ENCODE peak calls at places on chromosomes 12 and 14, in ten cellular contexts. F is brain microvascular endothelial cell; G is lower lobe of right lung; Z is Panc1; H is stomach; D is fibroblast of the aortic adventitia; P is foreskin fibroblast; W is heart left ventricle; C is CD8-positive, alpha-beta T cell; O is fibroblast of mammary gland. T is an unnamed sample.

GRCh38 chr14:54532111-54533012 is 22.7 kb downstream of the CGRRF1 start:
- DNase-seq in F (no peak), G (no peak), Z (no peak), H (no peak), D (no peak), P (no peak), W (no peak), C (no peak), O (no peak), T (no peak)

GRCh38 chr12:48615681-48616080 is 45.8 kb upstream of the LALBA start:
- DNase-seq in F (no peak), G (no peak), Z (no peak), H (no peak), D (no peak), P (no peak), W (no peak), C (no peak), O (no peak), T (no peak)

GRCh38 chr12:14514154-14514842 is 53.4 kb downstream of the PLBD1 start:
- DNase-seq in F (peak), G (no peak), Z (no peak), H (peak), D (peak), P (peak), W (no peak), C (no peak), O (peak), T (no peak)

GRCh38 chr12:105229446-105229845 is 6.5 kb downstream of the APPL2 start:
- DNase-seq in F (no peak), G (no peak), Z (no peak), H (no peak), D (no peak), P (no peak), W (no peak), C (no peak), O (peak), T (no peak)

GRCh38 chr12:22101749-22102243 is 55.8 kb downstream of the CMAS start:
- DNase-seq in F (peak), G (no peak), Z (no peak), H (no peak), D (peak), P (peak), W (no peak), C (no peak), O (peak), T (peak)

GRCh38 chr12:48105321-48105866 is 485 bp downstream of the SENP1 start:
- DNase-seq in F (peak), G (no peak), Z (no peak), H (no peak), D (peak), P (no peak), W (no peak), C (peak), O (no peak), T (no peak)

GRCh38 chr14:54529811-54530210 is 20.1 kb downstream of the CGRRF1 start:
- DNase-seq in F (peak), G (no peak), Z (no peak), H (no peak), D (peak), P (peak), W (no peak), C (no peak), O (peak), T (no peak)

GRCh38 chr14:30214456-30215090 is 286.9 kb upstream of the PRKD1 start:
- DNase-seq in F (peak), G (no peak), Z (no peak), H (no peak), D (peak), P (peak), W (no peak), C (no peak), O (peak), T (peak)

GRCh38 chr14:80323266-80323665 is 112.0 kb upstream of the DIO2 start:
- DNase-seq in F (no peak), G (no peak), Z (no peak), H (no peak), D (no peak), P (no peak), W (no peak), C (no peak), O (no peak), T (no peak)

GRCh38 chr12:16294589-16294988 is 17.1 kb upstream of the SLC15A5 start:
- DNase-seq in F (no peak), G (no peak), Z (no peak), H (no peak), D (no peak), P (no peak), W (no peak), C (no peak), O (no peak), T (no peak)

GRCh38 chr12:130398089-130398848 is 60.6 kb downstream of the PIWIL1 start:
- DNase-seq in F (no peak), G (no peak), Z (no peak), H (no peak), D (no peak), P (no peak), W (no peak), C (no peak), O (no peak), T (no peak)

GRCh38 chr12:117318591-117318990 is 42.8 kb downstream of the NOS1 start:
- DNase-seq in F (no peak), G (no peak), Z (no peak), H (no peak), D (no peak), P (no peak), W (no peak), C (no peak), O (no peak), T (no peak)

GRCh38 chr14:58749066-58749669 is 111.4 kb downstream of the DACT1 start:
- DNase-seq in F (peak), G (peak), Z (no peak), H (peak), D (peak), P (peak), W (no peak), C (no peak), O (peak), T (peak)

GRCh38 chr14:67241416-67242362 is at the start of gene PALS1:
- DNase-seq in F (peak), G (no peak), Z (no peak), H (no peak), D (peak), P (peak), W (no peak), C (no peak), O (peak), T (peak)
- TF ChIP-seq CTCF in F (no peak), G (no peak), Z (no peak), H (no peak), D (no peak), P (no peak), W (no peak), C (no peak), O (no peak), T (no peak)

GRCh38 chr12:127760357-127760756 is 506.6 kb upstream of the TMEM132C start:
- DNase-seq in F (no peak), G (no peak), Z (no peak), H (no peak), D (no peak), P (no peak), W (no peak), C (no peak), O (no peak), T (no peak)
- TF ChIP-seq CTCF in F (no peak), G (no peak), Z (no peak), H (no peak), D (no peak), P (no peak), W (no peak), C (no peak), O (no peak), T (no peak)

DNA sequence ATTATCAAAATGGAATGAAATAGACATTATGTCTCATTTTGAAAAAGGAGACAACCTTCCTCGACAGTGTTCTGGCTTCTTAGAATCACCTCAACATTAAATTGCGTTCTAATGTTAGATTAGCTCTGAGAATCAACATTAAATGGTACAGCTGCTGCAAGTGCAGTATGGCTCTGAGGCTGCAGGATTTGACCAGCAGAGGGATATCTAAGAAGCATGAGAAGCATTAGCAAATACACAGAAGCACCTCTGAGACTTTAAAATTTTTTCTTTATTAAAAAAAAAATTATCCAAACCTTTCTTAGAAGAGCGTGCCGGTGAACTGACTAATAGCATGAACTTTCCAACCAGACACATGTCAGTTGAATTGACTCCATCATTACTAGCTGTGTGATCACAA is 253.4 kb upstream of the LRIG3 start:
- DNase-seq in F (no peak), G (no peak), Z (no peak), H (no peak), D (no peak), P (no peak), W (no peak), C (no peak), O (peak), T (no peak)
- TF ChIP-seq CTCF in F (peak), G (no peak), Z (no peak), H (no peak), D (peak), P (peak), W (no peak), C (no peak), O (peak), T (peak)

DNA sequence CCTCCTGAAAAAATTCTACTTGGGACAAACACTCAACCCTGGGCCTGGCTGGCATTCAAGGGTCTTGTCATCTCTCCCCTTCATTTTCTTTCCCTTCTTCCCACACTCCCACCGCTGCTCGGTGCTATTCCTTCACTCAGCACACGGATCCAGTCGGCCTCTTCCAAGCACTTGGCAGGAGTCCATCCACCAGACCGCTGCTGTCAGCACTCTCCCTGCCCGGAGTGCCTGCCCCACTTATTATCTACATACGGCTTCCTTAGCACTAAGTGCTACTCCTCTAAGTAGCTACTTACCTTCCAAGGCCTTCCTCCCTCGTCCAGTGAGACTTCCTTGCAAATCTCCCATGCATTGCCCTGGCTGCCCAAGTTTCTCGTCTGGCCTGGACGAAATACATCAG is 29.8 kb downstream of the CALM1 start:
- DNase-seq in F (peak), G (no peak), Z (no peak), H (peak), D (peak), P (peak), W (peak), C (no peak), O (peak), T (no peak)
- TF ChIP-seq CTCF in F (no peak), G (no peak), Z (no peak), H (no peak), D (no peak), P (no peak), W (no peak), C (no peak), O (no peak), T (no peak)

GRCh38 chr12:57745485-57745881 is 644 bp downstream of the TSPAN31 start:
- DNase-seq in F (no peak), G (no peak), Z (no peak), H (no peak), D (no peak), P (no peak), W (no peak), C (no peak), O (no peak), T (no peak)
- TF ChIP-seq CTCF in F (no peak), G (no peak), Z (no peak), H (no peak), D (no peak), P (no peak), W (no peak), C (no peak), O (no peak), T (no peak)

T was measured in AG09319.